ENCODE peak calls at places on chromosomes 13 and 19, in four cellular contexts. O is HepG2, R is K562, N is GM12878. B is an unnamed sample.

GRCh38 chr13:86002921-86003488 is 203.8 kb upstream of the SLITRK6 start:
- DNase-seq in O (no peak), R (no peak), N (no peak), B (no peak)

GRCh38 chr13:114043421-114044053 is 69.7 kb upstream of the C13orf46 start:
- DNase-seq in O (peak; percentile 52), R (no peak), N (no peak), B (no peak)

GRCh38 chr13:81551036-81551435 is 1210.1 kb upstream of the SPRY2 start:
- DNase-seq in O (no peak), R (no peak), N (no peak), B (no peak)

GRCh38 chr13:96499646-96500045 is 409.7 kb downstream of the HS6ST3 start:
- DNase-seq in O (no peak), R (no peak), N (no peak), B (no peak)

GRCh38 chr13:94860981-94861407 is 148.6 kb upstream of the SOX21 start:
- DNase-seq in O (no peak), R (no peak), N (no peak), B (no peak)

GRCh38 chr19:49362926-49363264 is 679 bp upstream of the TEAD2 start:
- DNase-seq in O (peak; percentile 24), R (peak; percentile 30), N (no peak), B (no peak)

GRCh38 chr13:27607125-27607524 is 13.2 kb downstream of the LNX2 start:
- DNase-seq in O (peak; percentile 50), R (no peak), N (no peak), B (peak; percentile 56)

GRCh38 chr19:2315818-2316353 is 7.9 kb upstream of the LINGO3 start:
- DNase-seq in O (peak; percentile 55), R (peak; percentile 66), N (no peak), B (no peak)

GRCh38 chr19:35657904-35658700 is 8.2 kb upstream of the UPK1A start:
- DNase-seq in O (no peak), R (no peak), N (no peak), B (no peak)

GRCh38 chr19:34506026-34506370 is 24.4 kb downstream of the WTIP start:
- DNase-seq in O (no peak), R (no peak), N (no peak), B (no peak)

GRCh38 chr13:25588336-25589060 is 216.7 kb downstream of the ATP8A2 start:
- DNase-seq in O (no peak), R (no peak), N (no peak), B (no peak)

GRCh38 chr19:9872618-9873242 is 37.6 kb downstream of the PIN1 start:
- DNase-seq in O (no peak), R (no peak), N (no peak), B (no peak)

GRCh38 chr19:38151242-38151641 is 72.8 kb downstream of the DPF1 start:
- DNase-seq in O (no peak), R (no peak), N (no peak), B (no peak)

GRCh38 chr19:2648528-2648937 is 54.0 kb downstream of the GNG7 start:
- DNase-seq in O (peak; percentile 63), R (peak; percentile 84), N (peak; percentile 56), B (peak; percentile 51)

GRCh38 chr19:14381689-14382474 is 638 bp downstream of the ADGRE5 start:
- DNase-seq in O (no peak), R (peak; percentile 73), N (no peak), B (no peak)

GRCh38 chr13:44117351-44117750 is 237.6 kb downstream of the LACC1 start:
- DNase-seq in O (no peak), R (no peak), N (no peak), B (no peak)

GRCh38 chr13:84844473-84844872 is 954.7 kb downstream of the SLITRK6 start:
- DNase-seq in O (peak; percentile 1), R (no peak), N (no peak), B (peak; percentile 4)

GRCh38 chr13:27132538-27132937 is 39.1 kb downstream of the USP12 start:
- DNase-seq in O (no peak), R (no peak), N (peak; percentile 40), B (no peak)

GRCh38 chr13:114248011-114248410 is 13.3 kb downstream of the CDC16 start:
- DNase-seq in O (no peak), R (no peak), N (no peak), B (no peak)

GRCh38 chr19:7522923-7523667 is 671 bp downstream of the MCOLN1 start:
- DNase-seq in O (peak; percentile 17), R (no peak), N (no peak), B (no peak)

GRCh38 chr13:113726961-113727411 is 32.0 kb upstream of the TMEM255B start:
- DNase-seq in O (no peak), R (no peak), N (no peak), B (no peak)

GRCh38 chr13:88285329-88285728 is 614.2 kb downstream of the SLITRK5 start:
- DNase-seq in O (no peak), R (no peak), N (no peak), B (no peak)

GRCh38 chr13:46469064-46469463 is 82.0 kb upstream of the RUBCNL start:
- DNase-seq in O (no peak), R (no peak), N (no peak), B (no peak)

GRCh38 chr13:33363328-33363727 is 77.8 kb upstream of the STARD13 start:
- DNase-seq in O (no peak), R (no peak), N (peak; percentile 23), B (no peak)

GRCh38 chr13:96052655-96053002 is 572 bp downstream of the UGGT2 start:
- DNase-seq in O (peak; percentile 52), R (peak; percentile 40), N (peak; percentile 28), B (peak; percentile 37)

DNA sequence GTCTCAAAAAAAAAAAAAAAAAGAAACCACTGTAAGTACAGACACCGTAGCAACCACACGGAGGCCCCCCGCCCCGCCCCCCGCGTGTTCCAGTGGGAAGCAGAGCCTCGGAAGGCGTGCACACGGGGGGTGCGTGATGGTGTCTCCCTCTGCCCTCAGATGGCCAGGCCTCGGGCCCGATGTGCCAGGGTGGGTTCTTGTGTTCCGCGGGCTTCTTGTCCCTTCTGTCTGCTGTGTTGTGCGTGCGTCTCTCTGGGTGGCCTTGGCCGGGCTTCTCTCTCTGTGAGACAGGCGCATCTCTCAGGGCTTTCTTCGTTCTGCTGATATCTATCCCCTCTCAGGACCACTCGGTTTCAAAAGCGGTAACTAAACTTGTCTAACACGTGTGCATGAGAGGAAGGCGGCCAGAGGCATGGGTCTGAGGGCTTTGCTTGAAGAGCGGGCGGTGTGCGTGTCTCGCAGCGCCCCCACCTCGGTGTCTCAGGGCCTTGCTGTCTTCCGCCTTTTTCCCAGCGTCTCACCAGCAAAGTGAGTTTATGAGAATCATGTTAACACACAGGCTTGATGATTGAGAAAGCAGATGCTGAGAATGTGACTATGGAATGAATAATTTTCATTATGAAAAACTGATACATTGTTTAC is 12.6 kb downstream of the ATP11A start:
- DNase-seq in O (no peak), R (no peak), N (no peak), B (no peak)
- TF ChIP-seq ZBTB33 in O (no peak), R (no peak), N (no peak), B (no peak)

DNA sequence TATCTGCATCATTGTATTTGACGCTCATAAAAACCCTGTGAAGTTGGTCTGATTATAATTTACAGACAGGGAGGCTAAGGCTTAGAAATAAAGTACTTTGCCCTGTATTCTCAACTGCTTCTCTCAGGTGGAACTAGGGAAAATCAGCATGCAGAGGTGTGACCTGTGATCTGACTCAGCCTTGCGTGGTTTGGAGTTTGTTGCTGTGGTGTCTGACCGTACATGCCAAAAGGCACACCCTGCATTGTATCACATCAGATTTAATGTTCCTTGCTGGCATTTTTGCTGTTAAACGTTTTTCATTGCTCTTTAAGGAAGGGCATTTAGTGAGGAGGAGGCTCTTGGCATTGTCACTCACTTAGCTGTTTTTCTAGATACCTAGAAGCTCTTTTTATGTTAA is 58.8 kb upstream of the C1QTNF9B start:
- DNase-seq in O (no peak), R (no peak), N (no peak), B (peak; percentile 31)
- TF ChIP-seq ZNF274 in O (no peak), R (no peak), N (no peak), B (no peak)

GRCh38 chr19:18202759-18203407 is 959 bp downstream of the RAB3A start:
- DNase-seq in O (no peak), R (peak; percentile 46), N (no peak), B (no peak)
- TF ChIP-seq ZBTB33 in O (peak; percentile 86), R (no peak), N (no peak), B (no peak)

GRCh38 chr19:22914646-22915045 is 82.6 kb downstream of the ZNF723 start:
- DNase-seq in O (no peak), R (no peak), N (no peak), B (no peak)
- TF ChIP-seq ZNF274 in O (no peak), R (no peak), N (no peak), B (no peak)

DNA sequence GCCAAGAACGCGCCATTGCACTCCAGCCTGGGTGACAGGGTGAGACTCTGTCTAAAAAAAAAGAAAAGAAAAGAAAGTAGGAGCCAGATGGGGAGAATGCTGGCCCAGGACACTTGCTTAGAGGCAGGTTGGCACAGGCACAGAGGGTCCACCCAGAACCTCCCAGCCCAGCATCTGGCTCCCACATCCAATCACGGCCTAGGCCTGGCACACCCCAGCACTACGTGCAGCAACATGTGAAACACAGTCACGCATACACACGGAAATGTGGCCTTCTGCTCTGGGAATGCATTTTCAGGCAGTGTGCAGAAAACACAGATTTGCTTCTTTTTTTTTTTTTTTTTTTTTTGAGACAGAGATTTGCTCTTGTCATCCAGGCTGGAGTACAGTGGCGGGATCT is 20.9 kb upstream of the FOSB start:
- DNase-seq in O (no peak), R (no peak), N (no peak), B (no peak)
- TF ChIP-seq ZBTB33 in O (no peak), R (no peak), N (no peak), B (no peak)

GRCh38 chr13:97743946-97744345 is 209.5 kb upstream of the IPO5 start:
- DNase-seq in O (no peak), R (no peak), N (no peak), B (no peak)
- TF ChIP-seq ZNF274 in O (no peak), R (no peak), N (no peak), B (no peak)